ENCODE peak calls at places on chromosomes 16 and 17, in seven cellular contexts. I, T, S, V, Y, K and A are unnamed samples. For H3K4me1, the result is how much of the 10 kb centered on the place peaks cover.

GRCh38 chr17:80910043-80910442 is 81.6 kb upstream of the CHMP6 start:
- DNase-seq in V (no peak), Y (no peak), I (no peak), K (peak), S (no peak), T (no peak), A (no peak)

GRCh38 chr16:49409121-49409520 is 35.5 kb downstream of the C16orf78 start:
- DNase-seq in K (no peak), V (no peak), I (no peak), Y (no peak), S (no peak), T (no peak), A (no peak)

GRCh38 chr17:64357191-64357981 is 33.3 kb downstream of the PECAM1 start:
- DNase-seq in V (no peak), T (no peak), S (no peak), Y (peak), K (peak), I (no peak), A (peak)

GRCh38 chr16:87119748-87120147 is 197.4 kb downstream of the C16orf95 start:
- DNase-seq in V (no peak), S (no peak), K (peak), T (no peak), Y (no peak), I (no peak), A (no peak)

GRCh38 chr17:47305302-47305923 is 18.3 kb upstream of the EFCAB13 start:
- DNase-seq in S (no peak), V (no peak), K (no peak), T (no peak), Y (peak), I (no peak), A (no peak)

GRCh38 chr16:72394526-72394925 is 222.6 kb upstream of the PMFBP1 start:
- DNase-seq in V (no peak), I (no peak), K (no peak), T (no peak), Y (no peak), S (no peak), A (no peak)

GRCh38 chr16:67470314-67470713 is 10.6 kb downstream of the ATP6V0D1 start:
- DNase-seq in Y (no peak), T (no peak), S (no peak), V (no peak), K (peak), I (no peak), A (peak)

GRCh38 chr17:225551-225950 is 44.1 kb upstream of the DOC2B start:
- DNase-seq in K (no peak), T (no peak), V (no peak), Y (no peak), S (no peak), I (no peak), A (no peak)

GRCh38 chr16:73173396-73173795 is 125.5 kb upstream of the ZFHX3 start:
- DNase-seq in V (no peak), T (no peak), K (no peak), I (no peak), Y (no peak), S (no peak), A (no peak)

GRCh38 chr17:80252871-80253270 is 7.8 kb upstream of the RNF213 start:
- DNase-seq in I (peak), K (no peak), S (no peak), V (no peak), Y (no peak), T (peak), A (peak)

GRCh38 chr16:53043462-53043861 is 9.2 kb downstream of the CHD9NB start:
- DNase-seq in V (no peak), I (peak), K (no peak), T (no peak), S (no peak), Y (no peak), A (peak)

GRCh38 chr17:27473748-27474609 is 17.7 kb downstream of the KSR1 start:
- DNase-seq in I (no peak), V (no peak), Y (no peak), S (no peak), T (peak), K (no peak), A (peak)

GRCh38 chr16:85246473-85246872 is 134.2 kb upstream of the CIBAR2 start:
- DNase-seq in I (no peak), T (no peak), S (no peak), V (no peak), Y (no peak), K (no peak), A (no peak)

GRCh38 chr17:75980188-75981018 is 1.4 kb downstream of the TEN1 start:
- DNase-seq in V (no peak), T (no peak), I (no peak), K (peak), S (no peak), Y (no peak), A (no peak)

GRCh38 chr17:68288375-68288774 is 2.6 kb downstream of the SLC16A6 start:
- DNase-seq in S (no peak), V (no peak), T (no peak), K (no peak), I (no peak), Y (no peak), A (no peak)
- H3K4me1 ChIP-seq in S (under half), V (under half), T (under half), K (under half), I (under half), Y (under half), A (under half)

GRCh38 chr17:5585814-5586558 is 1.7 kb upstream of the NLRP1 start:
- DNase-seq in Y (peak), K (no peak), S (no peak), T (no peak), I (no peak), V (no peak), A (no peak)
- H3K4me1 ChIP-seq in Y (under half), K (under half), S (under half), T (half or more), I (under half), V (under half), A (under half)

DNA sequence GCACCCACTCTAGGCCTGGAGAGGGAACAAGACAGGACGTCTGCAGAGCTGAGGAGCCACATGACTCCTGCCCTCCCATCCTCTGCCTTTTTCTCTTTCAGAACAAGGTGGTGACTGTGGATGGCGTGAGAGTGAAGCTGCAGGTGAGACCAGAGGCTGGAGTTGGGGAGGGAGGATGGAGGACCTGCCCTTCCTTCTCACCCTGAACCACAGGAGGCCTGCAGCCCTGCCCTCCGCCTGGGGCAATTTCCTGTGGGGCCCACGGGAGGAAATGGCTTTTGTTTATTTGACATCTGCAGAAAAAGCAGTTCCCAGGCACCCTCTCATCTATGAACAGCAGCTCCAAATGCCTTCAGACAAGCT is 5.1 kb downstream of the RAB37 start:
- DNase-seq in S (no peak), Y (peak), K (no peak), V (no peak), T (peak), I (no peak), A (no peak)
- H3K4me1 ChIP-seq in S (under half), Y (under half), K (under half), V (under half), T (half or more), I (under half), A (under half)

GRCh38 chr17:1493291-1493980 is 950 bp upstream of the MYO1C start:
- DNase-seq in T (no peak), S (no peak), K (no peak), Y (no peak), V (no peak), I (no peak), A (peak)

GRCh38 chr17:1495265-1495664 is 2.8 kb upstream of the MYO1C start:
- DNase-seq in I (no peak), K (peak), Y (no peak), S (no peak), T (no peak), V (no peak), A (peak)

GRCh38 chr17:1496814-1497325 is 4.4 kb upstream of the MYO1C start:
- DNase-seq in I (no peak), V (no peak), Y (no peak), K (no peak), T (no peak), S (no peak), A (no peak)

GRCh38 chr17:1494203-1494602 is 1.7 kb upstream of the MYO1C start:
- DNase-seq in K (no peak), T (no peak), S (no peak), Y (no peak), I (no peak), V (no peak), A (no peak)

GRCh38 chr17:1494736-1495253 is 2.3 kb upstream of the MYO1C start:
- DNase-seq in V (no peak), Y (no peak), K (no peak), T (no peak), I (no peak), S (no peak), A (no peak)
- H3K4me1 ChIP-seq in V (under half), Y (under half), K (under half), T (under half), I (under half), S (under half), A (under half)

GRCh38 chr17:3482851-3483250 is 7.1 kb downstream of the ASPA start:
- DNase-seq in K (no peak), S (no peak), I (no peak), V (peak), T (no peak), Y (no peak), A (no peak)
- H3K4me1 ChIP-seq in K (under half), S (under half), I (under half), V (under half), T (under half), Y (under half), A (under half)

GRCh38 chr16:89318871-89319627 is 101.5 kb downstream of the ZNF778 start:
- DNase-seq in Y (no peak), I (no peak), K (no peak), S (no peak), T (no peak), V (no peak), A (no peak)

GRCh38 chr16:89322381-89323119 is 105.0 kb downstream of the ZNF778 start:
- DNase-seq in Y (peak), V (peak), K (no peak), I (peak), T (no peak), S (peak), A (peak)

GRCh38 chr16:89319628-89319882 is 102.1 kb downstream of the ZNF778 start:
- DNase-seq in V (no peak), K (no peak), T (no peak), I (no peak), S (no peak), Y (no peak), A (no peak)

GRCh38 chr16:89319883-89320716 is 102.6 kb downstream of the ZNF778 start:
- DNase-seq in Y (peak), S (peak), K (peak), I (no peak), V (no peak), T (no peak), A (peak)

DNA sequence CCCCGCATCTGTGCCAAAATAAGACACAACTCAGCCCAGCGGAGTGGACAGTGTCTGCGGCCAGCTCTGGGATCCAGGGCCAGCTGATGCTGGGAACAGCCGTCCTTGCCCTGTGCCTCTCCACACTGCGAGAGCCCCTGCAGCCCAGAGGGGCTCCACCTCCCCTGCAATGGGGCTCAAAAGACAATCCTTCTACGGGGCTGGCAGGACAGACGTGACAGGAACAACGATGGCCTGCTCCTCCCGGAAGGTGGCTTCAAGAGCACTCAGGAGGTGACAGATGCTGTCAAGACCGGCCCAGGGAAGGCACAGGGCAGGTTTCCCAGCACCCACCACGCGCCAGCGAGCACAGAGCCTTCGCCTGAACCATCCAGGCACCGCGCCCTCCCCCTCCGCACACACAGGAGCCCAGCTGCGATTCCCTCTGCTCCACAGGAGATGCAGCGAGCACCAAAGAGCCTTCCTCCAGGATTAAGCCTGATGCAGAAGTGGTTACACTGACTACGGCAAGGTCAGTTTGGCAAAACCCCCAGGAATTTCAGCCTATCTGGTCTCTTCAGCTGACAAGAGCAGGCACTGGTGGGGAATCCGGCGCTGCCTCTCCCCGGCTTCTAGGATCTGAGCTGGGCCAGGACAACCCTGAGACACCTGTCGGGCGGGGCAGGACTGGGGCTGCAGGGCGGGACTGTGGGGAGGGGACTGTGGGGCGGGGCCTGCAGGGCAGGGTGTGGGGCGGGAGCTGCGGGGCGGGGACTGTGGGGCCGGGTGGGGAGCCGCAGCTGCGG is 103.4 kb downstream of the ZNF778 start:
- DNase-seq in S (no peak), I (peak), V (no peak), Y (peak), T (no peak), K (no peak), A (peak)
- H3K4me1 ChIP-seq in S (under half), I (under half), V (under half), Y (half or more), T (half or more), K (under half), A (half or more)

DNA sequence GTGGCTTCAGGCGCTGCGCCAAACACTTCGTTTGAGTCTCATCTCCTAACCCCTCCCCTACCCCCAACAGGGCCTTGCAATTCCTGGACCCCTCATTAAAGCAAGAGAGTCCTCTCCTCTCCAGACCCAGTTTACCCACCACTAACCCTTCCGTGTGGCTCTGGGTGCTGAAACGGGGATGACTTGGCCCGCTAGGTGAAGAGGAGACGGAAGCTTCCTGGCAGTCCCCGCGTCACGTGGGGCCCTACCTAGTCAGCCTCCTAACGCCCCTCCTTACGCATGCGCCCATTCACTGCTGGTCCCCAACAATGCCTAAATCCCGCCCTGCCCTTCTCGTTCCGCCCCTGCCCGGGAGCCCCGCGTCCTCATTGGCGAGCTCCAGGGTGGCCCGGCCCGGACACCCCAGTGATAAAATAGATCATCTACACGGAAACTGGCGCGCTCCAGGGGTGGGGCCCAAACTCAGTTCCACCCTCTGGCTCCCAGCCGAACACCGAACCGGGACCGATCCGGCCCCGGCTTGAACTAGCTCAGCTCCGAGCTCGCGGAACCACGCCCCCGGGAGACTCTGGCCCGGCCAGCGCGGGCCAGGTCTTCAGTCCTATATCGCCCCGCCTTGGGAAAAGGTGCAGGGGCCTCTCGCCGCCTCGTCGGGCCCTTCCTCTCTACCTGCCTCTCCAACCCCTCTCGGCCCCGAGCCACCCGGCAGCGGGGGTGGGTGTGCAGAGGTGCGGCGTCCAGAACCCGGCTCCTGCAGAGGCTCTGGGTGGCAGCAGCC is at the start of gene SLC16A13:
- DNase-seq in T (peak), V (no peak), S (peak), I (peak), Y (peak), K (peak), A (peak)
- H3K4me1 ChIP-seq in T (half or more), V (under half), S (under half), I (under half), Y (under half), K (under half), A (under half)

GRCh38 chr17:82217120-82217529 is 4.5 kb upstream of the CCDC57 start:
- DNase-seq in I (no peak), T (no peak), K (peak), V (no peak), Y (no peak), S (no peak), A (peak)

GRCh38 chr17:82215095-82215971 is 2.7 kb upstream of the CCDC57 start:
- DNase-seq in S (no peak), I (no peak), V (no peak), Y (no peak), T (no peak), K (no peak), A (no peak)

GRCh38 chr17:82215972-82216300 is 3.3 kb upstream of the CCDC57 start:
- DNase-seq in T (no peak), Y (no peak), K (no peak), V (no peak), I (no peak), S (no peak), A (no peak)

GRCh38 chr17:82217530-82218204 is 5.0 kb upstream of the CCDC57 start:
- DNase-seq in Y (peak), K (peak), I (no peak), S (no peak), V (no peak), T (no peak), A (peak)

GRCh38 chr17:82216301-82217119 is 3.9 kb upstream of the CCDC57 start:
- DNase-seq in T (peak), V (no peak), I (no peak), S (peak), K (peak), Y (peak), A (peak)
- H3K4me1 ChIP-seq in T (under half), V (under half), I (under half), S (under half), K (under half), Y (under half), A (under half)

GRCh38 chr16:2976673-2977072 is 3.6 kb downstream of the PKMYT1 start:
- DNase-seq in K (no peak), V (no peak), S (no peak), I (no peak), T (no peak), Y (no peak), A (no peak)
- H3K4me1 ChIP-seq in K (under half), V (under half), S (under half), I (under half), T (under half), Y (under half), A (under half)

GRCh38 chr17:41777157-41777578 is 9.3 kb downstream of the JUP start:
- DNase-seq in Y (no peak), K (no peak), T (no peak), I (peak), S (peak), V (no peak), A (peak)
- H3K4me1 ChIP-seq in Y (under half), K (under half), T (under half), I (half or more), S (under half), V (under half), A (half or more)